ENCODE peak calls at places on chromosomes 5 and 9, in six cellular contexts. K, Z, G, P, M and Q are unnamed samples. For H3K9me3, the result is how much of the 10 kb centered on the place peaks cover.

GRCh38 chr9:70053864-70054263 is 10.2 kb downstream of the MAMDC2 start:
- DNase-seq in K (peak), Z (no peak), G (no peak), P (no peak), M (peak), Q (no peak)

GRCh38 chr5:103385722-103386121 is 127.2 kb downstream of the MACIR start:
- DNase-seq in K (no peak), Z (no peak), G (no peak), P (no peak), M (no peak), Q (no peak)

GRCh38 chr5:111016801-111017200 is 54.7 kb upstream of the TSLP start:
- DNase-seq in K (no peak), Z (no peak), G (no peak), P (no peak), M (no peak), Q (no peak)

GRCh38 chr9:84136119-84136868 is 155.7 kb downstream of the RMI1 start:
- DNase-seq in K (no peak), Z (peak), G (no peak), P (no peak), M (no peak), Q (no peak)

GRCh38 chr9:16870606-16871357 is at the start of gene BNC2:
- DNase-seq in K (peak), Z (peak), G (no peak), P (no peak), M (peak), Q (no peak)

GRCh38 chr5:6448622-6449464 is at the start of gene UBE2QL1:
- DNase-seq in K (peak), Z (no peak), G (no peak), P (no peak), M (peak), Q (no peak)

GRCh38 chr5:175842506-175842905 is 28.9 kb upstream of the CPLX2 start:
- DNase-seq in K (no peak), Z (no peak), G (no peak), P (no peak), M (no peak), Q (no peak)

GRCh38 chr5:132487841-132488555 is 2.6 kb downstream of the IRF1 start:
- DNase-seq in K (no peak), Z (no peak), G (peak), P (peak), M (no peak), Q (no peak)

GRCh38 chr9:124769451-124770358 is 1.4 kb downstream of the NR6A1 start:
- DNase-seq in K (peak), Z (peak), G (no peak), P (peak), M (peak), Q (no peak)

GRCh38 chr5:109291090-109291489 is 118.7 kb downstream of the PJA2 start:
- DNase-seq in K (no peak), Z (no peak), G (no peak), P (no peak), M (no peak), Q (no peak)

GRCh38 chr9:89734561-89734960 is 129.7 kb downstream of the GADD45G start:
- DNase-seq in K (no peak), Z (no peak), G (no peak), P (no peak), M (no peak), Q (no peak)

GRCh38 chr5:58156354-58156753 is 303.5 kb downstream of the PLK2 start:
- DNase-seq in K (no peak), Z (no peak), G (no peak), P (no peak), M (no peak), Q (no peak)

GRCh38 chr9:92638621-92639101 is 31.3 kb downstream of the IPPK start:
- DNase-seq in K (no peak), Z (no peak), G (no peak), P (no peak), M (no peak), Q (no peak)

GRCh38 chr5:79546782-79547428 is 33.0 kb upstream of the HOMER1 start:
- DNase-seq in K (no peak), Z (no peak), G (no peak), P (no peak), M (no peak), Q (no peak)

GRCh38 chr5:61790678-61791077 is 458.6 kb downstream of the ZSWIM6 start:
- DNase-seq in K (no peak), Z (no peak), G (no peak), P (no peak), M (no peak), Q (no peak)

GRCh38 chr5:157920828-157921170 is 61.9 kb upstream of the CLINT1 start:
- DNase-seq in K (no peak), Z (no peak), G (no peak), P (no peak), M (no peak), Q (no peak)

GRCh38 chr9:131641618-131642495 is 96.5 kb downstream of the PRRT1B start:
- DNase-seq in K (peak), Z (no peak), G (no peak), P (no peak), M (peak), Q (no peak)

GRCh38 chr9:103661663-103662062 is 432.4 kb upstream of the SMC2 start:
- DNase-seq in K (no peak), Z (no peak), G (no peak), P (no peak), M (no peak), Q (no peak)

GRCh38 chr9:93488239-93488638 is 34.9 kb upstream of the FAM120AOS start:
- DNase-seq in K (no peak), Z (no peak), G (no peak), P (no peak), M (no peak), Q (no peak)

GRCh38 chr5:116492016-116492623 is 82.5 kb downstream of the SEMA6A start:
- DNase-seq in K (no peak), Z (no peak), G (no peak), P (peak), M (peak), Q (no peak)

GRCh38 chr9:131809941-131810344 is 70.1 kb upstream of the RAPGEF1 start:
- DNase-seq in K (peak), Z (no peak), G (no peak), P (no peak), M (no peak), Q (no peak)

GRCh38 chr9:25048098-25048497 is 502.4 kb upstream of the IZUMO3 start:
- DNase-seq in K (no peak), Z (no peak), G (no peak), P (no peak), M (no peak), Q (no peak)

GRCh38 chr5:167255931-167256330 is 1035.5 kb upstream of the WWC1 start:
- DNase-seq in K (no peak), Z (no peak), G (no peak), P (no peak), M (no peak), Q (no peak)

GRCh38 chr5:120160120-120160895 is 303.8 kb upstream of the PRR16 start:
- DNase-seq in K (no peak), Z (no peak), G (no peak), P (no peak), M (peak), Q (no peak)

GRCh38 chr9:110671849-110672248 is 3.3 kb downstream of the MUSK start:
- DNase-seq in K (no peak), Z (no peak), G (no peak), P (no peak), M (no peak), Q (no peak)

GRCh38 chr9:37528652-37529072 is 42.9 kb downstream of the POLR1E start:
- DNase-seq in K (no peak), Z (no peak), G (no peak), P (peak), M (no peak), Q (no peak)

GRCh38 chr9:129608561-129609481 is 12.1 kb downstream of the C9orf50 start:
- DNase-seq in K (no peak), Z (peak), G (no peak), P (no peak), M (no peak), Q (no peak)

GRCh38 chr5:138273834-138274188 is 610 bp downstream of the GFRA3 start:
- DNase-seq in K (no peak), Z (no peak), G (no peak), P (no peak), M (no peak), Q (no peak)

GRCh38 chr9:74742792-74743389 is 144.8 kb downstream of the TRPM6 start:
- DNase-seq in K (peak), Z (peak), G (no peak), P (no peak), M (peak), Q (no peak)

GRCh38 chr5:33023649-33024048 is 312.5 kb downstream of the NPR3 start:
- DNase-seq in K (no peak), Z (no peak), G (no peak), P (no peak), M (no peak), Q (no peak)

GRCh38 chr9:78612089-78612488 is 315.2 kb downstream of the PSAT1 start:
- DNase-seq in K (no peak), Z (no peak), G (no peak), P (no peak), M (no peak), Q (no peak)

GRCh38 chr9:137159105-137160053 is 10.5 kb downstream of the LRRC26 start:
- DNase-seq in K (no peak), Z (no peak), G (no peak), P (no peak), M (no peak), Q (no peak)

GRCh38 chr5:43467100-43467499 is 16.6 kb downstream of the TMEM267 start:
- DNase-seq in K (no peak), Z (no peak), G (no peak), P (no peak), M (no peak), Q (no peak)
- H3K9me3 ChIP-seq in K (under half), Z (under half), G (under half), P (under half), M (under half), Q (under half)

DNA sequence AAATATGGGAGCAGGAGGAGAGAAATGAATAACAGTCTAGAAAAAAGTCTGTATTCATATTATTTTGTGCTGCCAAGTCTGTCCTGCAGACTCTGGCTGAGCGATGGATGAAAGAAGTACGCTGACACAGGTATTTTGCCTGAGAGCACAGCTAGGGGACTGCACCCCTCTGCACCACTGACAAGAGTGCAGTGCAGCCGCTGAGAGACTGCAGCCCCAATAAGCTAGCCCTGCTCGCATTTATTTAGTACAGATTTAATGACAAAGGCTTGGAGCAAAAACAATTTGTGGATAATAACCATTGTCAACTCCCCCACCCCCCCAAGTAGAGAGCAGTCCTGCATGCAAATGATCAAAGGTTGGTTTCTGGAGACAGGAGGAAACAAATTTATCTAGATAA is 13.3 kb upstream of the MRPS30 start:
- DNase-seq in K (no peak), Z (no peak), G (no peak), P (no peak), M (no peak), Q (no peak)
- H3K9me3 ChIP-seq in K (under half), Z (under half), G (under half), P (under half), M (under half), Q (under half)

GRCh38 chr5:141345327-141345726 is 1.7 kb downstream of the PCDHGA3 start:
- DNase-seq in K (no peak), Z (no peak), G (no peak), P (no peak), M (no peak), Q (no peak)
- H3K9me3 ChIP-seq in K (under half), Z (under half), G (half or more), P (under half), M (under half), Q (under half)

GRCh38 chr5:141272906-141273305 is 27.7 kb downstream of the PCDHB15 start:
- DNase-seq in K (no peak), Z (no peak), G (no peak), P (peak), M (peak), Q (no peak)

DNA sequence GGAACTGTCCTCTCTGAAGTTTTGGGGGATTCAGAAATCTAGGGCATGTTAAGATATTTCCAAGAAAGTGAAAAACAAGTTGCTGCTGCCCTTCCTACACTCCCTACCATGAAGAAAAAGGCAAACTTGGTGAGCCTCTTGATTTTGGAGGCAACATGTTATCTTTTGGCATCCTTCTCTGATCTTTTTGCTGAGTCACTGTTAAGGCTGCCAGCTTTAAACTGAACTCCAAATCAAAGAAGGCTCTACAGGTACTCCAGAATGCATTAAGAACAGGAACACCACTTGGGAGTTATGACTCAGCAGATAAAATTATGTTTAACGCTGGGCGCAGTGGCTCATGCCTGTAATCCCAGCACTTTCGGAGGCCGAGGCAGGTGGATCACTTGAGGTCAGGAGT is 24.0 kb downstream of the PCDHB15 start:
- DNase-seq in K (no peak), Z (no peak), G (no peak), P (no peak), M (no peak), Q (no peak)
- H3K9me3 ChIP-seq in K (under half), Z (half or more), G (half or more), P (under half), M (half or more), Q (under half)

GRCh38 chr5:141149812-141150211 is at the start of gene PCDHB6:
- DNase-seq in K (no peak), Z (peak), G (no peak), P (no peak), M (peak), Q (no peak)
- H3K9me3 ChIP-seq in K (under half), Z (under half), G (half or more), P (under half), M (under half), Q (under half)